ENCODE peak calls at places on chromosomes 16 and 17, in nine cellular contexts. Y, P, S, M, W, E, G, Z and U are unnamed samples.

GRCh38 chr16:84117482-84117843 is 721 bp upstream of the MBTPS1 start:
- DNase-seq in Z (no peak), G (no peak), M (peak; percentile 10), P (no peak), S (peak; percentile 53), E (no peak), W (peak; percentile 14), Y (no peak), U (peak; percentile 52)

GRCh38 chr17:78738245-78738644 is 43.8 kb downstream of the CYTH1 start:
- DNase-seq in Z (no peak), S (no peak), E (no peak), G (no peak), M (no peak), Y (no peak), P (no peak), W (no peak), U (no peak)

GRCh38 chr17:16486373-16487250 is 5.4 kb downstream of the LRRC75A start:
- DNase-seq in P (no peak), W (peak; percentile 96), S (peak; percentile 59), E (peak; percentile 97), M (no peak), Z (no peak), Y (peak; percentile 75), G (peak; percentile 97), U (peak; percentile 81)

GRCh38 chr17:62064029-62064790 is 868 bp downstream of the MED13 start:
- DNase-seq in M (no peak), P (peak; percentile 70), Y (no peak), E (peak; percentile 31), W (no peak), G (peak; percentile 58), Z (no peak), S (peak; percentile 27), U (peak; percentile 43)

GRCh38 chr17:74907012-74907411 is 13.6 kb upstream of the FADS6 start:
- DNase-seq in M (no peak), Y (no peak), P (no peak), W (no peak), G (no peak), E (no peak), S (no peak), Z (no peak), U (no peak)

GRCh38 chr16:86757704-86758040 is 179.3 kb downstream of the FOXL1 start:
- DNase-seq in P (no peak), Z (no peak), Y (no peak), E (no peak), W (no peak), M (no peak), S (no peak), G (no peak), U (no peak)

GRCh38 chr17:13725286-13725990 is 123.7 kb upstream of the HS3ST3A1 start:
- DNase-seq in Z (no peak), S (peak; percentile 71), M (no peak), G (peak; percentile 49), P (no peak), E (no peak), Y (no peak), W (no peak), U (peak; percentile 46)

GRCh38 chr17:82963104-82963950 is 116.1 kb upstream of the METRNL start:
- DNase-seq in G (no peak), P (no peak), W (peak; percentile 23), M (no peak), S (peak; percentile 80), Z (no peak), E (peak; percentile 23), Y (peak; percentile 82), U (peak; percentile 78)

GRCh38 chr17:51119415-51120356 is 982 bp downstream of the SPAG9 start:
- DNase-seq in W (peak; percentile 1), Z (no peak), E (no peak), Y (peak; percentile 39), P (peak; percentile 77), S (peak; percentile 68), M (peak; percentile 23), G (peak; percentile 52), U (peak; percentile 50)

GRCh38 chr17:1724869-1725641 is 551 bp downstream of the WDR81 start:
- DNase-seq in S (no peak), Y (no peak), E (no peak), Z (no peak), W (no peak), M (no peak), P (peak; percentile 17), G (no peak), U (no peak)

GRCh38 chr16:12930881-12931280 is 29.5 kb downstream of the SHISA9 start:
- DNase-seq in S (no peak), P (no peak), M (no peak), E (no peak), Z (no peak), Y (no peak), G (no peak), W (no peak), U (no peak)

GRCh38 chr17:7323731-7324437 is 5.3 kb downstream of the NEURL4 start:
- DNase-seq in W (no peak), S (peak; percentile 30), G (peak; percentile 42), Y (peak; percentile 61), P (no peak), E (peak; percentile 17), M (peak; percentile 74), Z (no peak), U (peak; percentile 38)

GRCh38 chr16:27838536-27839175 is 224.9 kb downstream of the GSG1L start:
- DNase-seq in P (no peak), S (no peak), M (no peak), Z (no peak), Y (no peak), E (no peak), W (no peak), G (peak; percentile 1), U (no peak)

GRCh38 chr17:63626551-63627228 is 4.5 kb downstream of the MAP3K3 start:
- DNase-seq in Z (no peak), Y (no peak), G (no peak), M (no peak), P (no peak), W (no peak), E (no peak), S (peak; percentile 29), U (peak; percentile 13)

GRCh38 chr16:1394367-1394951 is 20.0 kb downstream of the UNKL start:
- DNase-seq in M (no peak), G (no peak), E (no peak), P (no peak), Y (no peak), W (no peak), S (no peak), Z (no peak), U (no peak)

GRCh38 chr16:47029724-47030123 is 56.2 kb upstream of the DNAJA2 start:
- DNase-seq in W (no peak), P (no peak), Y (no peak), M (no peak), E (no peak), S (no peak), Z (no peak), G (no peak), U (no peak)

GRCh38 chr17:77432791-77433190 is 292.0 kb downstream of the SEC14L1 start:
- DNase-seq in M (no peak), E (no peak), G (no peak), S (no peak), Z (no peak), Y (no peak), W (no peak), P (no peak), U (no peak)

GRCh38 chr17:77439382-77440013 is 298.7 kb downstream of the SEC14L1 start:
- DNase-seq in P (no peak), M (no peak), W (no peak), S (no peak), E (no peak), G (no peak), Y (no peak), Z (no peak), U (no peak)

GRCh38 chr16:67238278-67238575 is 9.1 kb downstream of the FHOD1 start:
- DNase-seq in S (no peak), E (no peak), Y (no peak), M (no peak), Z (no peak), G (no peak), P (no peak), W (no peak), U (no peak)

GRCh38 chr17:7858487-7858832 is 657 bp downstream of the CYB5D1 start:
- DNase-seq in W (peak; percentile 49), M (no peak), E (peak; percentile 19), P (peak; percentile 41), S (peak; percentile 49), G (peak; percentile 56), Z (no peak), Y (peak; percentile 31), U (no peak)

GRCh38 chr17:411416-412120 is 59.0 kb upstream of the RPH3AL start:
- DNase-seq in W (no peak), G (no peak), Z (no peak), E (no peak), Y (no peak), P (no peak), M (no peak), S (no peak), U (no peak)

GRCh38 chr16:48608871-48609452 is 1.0 kb downstream of the N4BP1 start:
- DNase-seq in P (peak; percentile 13), G (peak; percentile 11), Z (no peak), E (no peak), W (no peak), S (no peak), M (no peak), Y (no peak), U (no peak)

GRCh38 chr16:54651440-54651839 is 279.2 kb upstream of the IRX5 start:
- DNase-seq in E (no peak), G (no peak), Y (no peak), P (no peak), S (no peak), Z (no peak), W (no peak), M (no peak), U (no peak)

GRCh38 chr17:73800893-73801292 is 156.6 kb upstream of the SDK2 start:
- DNase-seq in M (no peak), E (no peak), Z (no peak), Y (no peak), G (no peak), P (no peak), W (peak; percentile 48), S (no peak), U (no peak)

GRCh38 chr16:23505942-23506605 is 4.2 kb downstream of the GGA2 start:
- DNase-seq in Z (no peak), S (no peak), Y (no peak), M (no peak), G (no peak), E (no peak), P (no peak), W (no peak), U (peak; percentile 9)

GRCh38 chr17:59890720-59891119 is 2.0 kb downstream of the TUBD1 start:
- DNase-seq in E (no peak), W (no peak), P (no peak), M (no peak), Y (no peak), Z (no peak), S (no peak), G (peak; percentile 12), U (peak; percentile 12)

GRCh38 chr17:27538156-27538955 is 82.1 kb downstream of the KSR1 start:
- DNase-seq in S (no peak), Y (no peak), E (no peak), Z (no peak), P (no peak), W (no peak), M (no peak), G (no peak), U (no peak)

GRCh38 chr16:57949595-57950238 is 21.2 kb downstream of the CNGB1 start:
- DNase-seq in P (no peak), E (no peak), W (no peak), G (no peak), Y (no peak), M (no peak), Z (no peak), S (no peak), U (no peak)

GRCh38 chr17:34375598-34375997 is 12.6 kb upstream of the CCL1 start:
- DNase-seq in P (no peak), W (no peak), Y (no peak), M (no peak), S (no peak), G (no peak), Z (no peak), E (no peak), U (no peak)